ENCODE peak calls at places on chromosome 6, in six cellular contexts. One of them, this sample, is unnamed.

GRCh38 chr6:14283600-14284235 is 166.1 kb downstream of the CD83 start:
- DNase-seq in endothelial cell: no peak
- DNase-seq in nephron progenitor cell: no peak
- DNase-seq in GM12865: no peak
- DNase-seq in mammary epithelial cell: no peak
- DNase-seq in choroid plexus epithelial cell: no peak
- DNase-seq in this sample: no peak

GRCh38 chr6:125670586-125670985 is 78.8 kb upstream of the HEY2 start:
- DNase-seq in endothelial cell: peak; percentile 31
- DNase-seq in nephron progenitor cell: no peak
- DNase-seq in GM12865: no peak
- DNase-seq in mammary epithelial cell: no peak
- DNase-seq in choroid plexus epithelial cell: peak; percentile 11
- DNase-seq in this sample: peak; percentile 71

GRCh38 chr6:40998661-40999060 is 40.4 kb downstream of the UNC5CL start:
- DNase-seq in endothelial cell: no peak
- DNase-seq in nephron progenitor cell: no peak
- DNase-seq in GM12865: no peak
- DNase-seq in mammary epithelial cell: no peak
- DNase-seq in choroid plexus epithelial cell: no peak
- DNase-seq in this sample: no peak

GRCh38 chr6:93418448-93419303 is 683 bp downstream of the EPHA7 start:
- DNase-seq in endothelial cell: peak; percentile 67
- DNase-seq in nephron progenitor cell: peak; percentile 79
- DNase-seq in GM12865: no peak
- DNase-seq in mammary epithelial cell: no peak
- DNase-seq in choroid plexus epithelial cell: peak; percentile 34
- DNase-seq in this sample: peak; percentile 15

GRCh38 chr6:13536796-13537526 is 37.4 kb upstream of the SIRT5 start:
- DNase-seq in endothelial cell: no peak
- DNase-seq in nephron progenitor cell: no peak
- DNase-seq in GM12865: no peak
- DNase-seq in mammary epithelial cell: no peak
- DNase-seq in choroid plexus epithelial cell: no peak
- DNase-seq in this sample: no peak

GRCh38 chr6:106560966-106561740 is 68.1 kb downstream of the RTN4IP1 start:
- DNase-seq in endothelial cell: no peak
- DNase-seq in nephron progenitor cell: no peak
- DNase-seq in GM12865: no peak
- DNase-seq in mammary epithelial cell: peak; percentile 60
- DNase-seq in choroid plexus epithelial cell: peak; percentile 79
- DNase-seq in this sample: peak; percentile 78

GRCh38 chr6:79947191-79948173 is at the start of gene ELOVL4:
- DNase-seq in endothelial cell: peak; percentile 67
- DNase-seq in nephron progenitor cell: peak; percentile 81
- DNase-seq in GM12865: peak; percentile 37
- DNase-seq in mammary epithelial cell: peak; percentile 92
- DNase-seq in choroid plexus epithelial cell: peak; percentile 78
- DNase-seq in this sample: peak; percentile 76

GRCh38 chr6:148358196-148358785 is 15.7 kb downstream of the SASH1 start:
- DNase-seq in endothelial cell: no peak
- DNase-seq in nephron progenitor cell: no peak
- DNase-seq in GM12865: no peak
- DNase-seq in mammary epithelial cell: no peak
- DNase-seq in choroid plexus epithelial cell: peak; percentile 63
- DNase-seq in this sample: no peak

GRCh38 chr6:147782302-147782701 is 273.8 kb downstream of the SAMD5 start:
- DNase-seq in endothelial cell: no peak
- DNase-seq in nephron progenitor cell: no peak
- DNase-seq in GM12865: no peak
- DNase-seq in mammary epithelial cell: no peak
- DNase-seq in choroid plexus epithelial cell: peak; percentile 38
- DNase-seq in this sample: peak; percentile 46

GRCh38 chr6:131765853-131766135 is 42.0 kb upstream of the ENPP1 start:
- DNase-seq in endothelial cell: no peak
- DNase-seq in nephron progenitor cell: no peak
- DNase-seq in GM12865: no peak
- DNase-seq in mammary epithelial cell: no peak
- DNase-seq in choroid plexus epithelial cell: no peak
- DNase-seq in this sample: no peak

GRCh38 chr6:24574809-24575208 is 71.2 kb downstream of the KIAA0319 start:
- DNase-seq in endothelial cell: no peak
- DNase-seq in nephron progenitor cell: no peak
- DNase-seq in GM12865: peak; percentile 52
- DNase-seq in mammary epithelial cell: peak; percentile 34
- DNase-seq in choroid plexus epithelial cell: peak; percentile 4
- DNase-seq in this sample: peak; percentile 39

GRCh38 chr6:136969433-136969832 is 47.3 kb downstream of the SLC35D3 start:
- DNase-seq in endothelial cell: no peak
- DNase-seq in nephron progenitor cell: no peak
- DNase-seq in GM12865: no peak
- DNase-seq in mammary epithelial cell: peak; percentile 43
- DNase-seq in choroid plexus epithelial cell: no peak
- DNase-seq in this sample: peak; percentile 83

GRCh38 chr6:110495949-110496348 is 19.5 kb upstream of the SLC22A16 start:
- DNase-seq in endothelial cell: no peak
- DNase-seq in nephron progenitor cell: no peak
- DNase-seq in GM12865: no peak
- DNase-seq in mammary epithelial cell: no peak
- DNase-seq in choroid plexus epithelial cell: no peak
- DNase-seq in this sample: no peak

GRCh38 chr6:56850618-56851017 is 104.3 kb upstream of the BEND6 start:
- DNase-seq in endothelial cell: no peak
- DNase-seq in nephron progenitor cell: no peak
- DNase-seq in GM12865: no peak
- DNase-seq in mammary epithelial cell: peak; percentile 8
- DNase-seq in choroid plexus epithelial cell: no peak
- DNase-seq in this sample: no peak

GRCh38 chr6:71031912-71032311 is 75.1 kb upstream of the B3GAT2 start:
- DNase-seq in endothelial cell: no peak
- DNase-seq in nephron progenitor cell: no peak
- DNase-seq in GM12865: no peak
- DNase-seq in mammary epithelial cell: no peak
- DNase-seq in choroid plexus epithelial cell: peak; percentile 64
- DNase-seq in this sample: no peak

GRCh38 chr6:153028963-153029362 is 26.5 kb upstream of the MTRF1L start:
- DNase-seq in endothelial cell: no peak
- DNase-seq in nephron progenitor cell: no peak
- DNase-seq in GM12865: no peak
- DNase-seq in mammary epithelial cell: no peak
- DNase-seq in choroid plexus epithelial cell: no peak
- DNase-seq in this sample: no peak

GRCh38 chr6:153028261-153028660 is 25.8 kb upstream of the MTRF1L start:
- DNase-seq in endothelial cell: no peak
- DNase-seq in nephron progenitor cell: no peak
- DNase-seq in GM12865: no peak
- DNase-seq in mammary epithelial cell: no peak
- DNase-seq in choroid plexus epithelial cell: no peak
- DNase-seq in this sample: no peak

GRCh38 chr6:153031335-153031955 is 28.9 kb upstream of the MTRF1L start:
- DNase-seq in endothelial cell: no peak
- DNase-seq in nephron progenitor cell: no peak
- DNase-seq in GM12865: no peak
- DNase-seq in mammary epithelial cell: peak; percentile 62
- DNase-seq in choroid plexus epithelial cell: peak; percentile 34
- DNase-seq in this sample: peak; percentile 96

GRCh38 chr6:153034139-153034538 is 31.6 kb upstream of the MTRF1L start:
- DNase-seq in endothelial cell: no peak
- DNase-seq in nephron progenitor cell: no peak
- DNase-seq in GM12865: no peak
- DNase-seq in mammary epithelial cell: no peak
- DNase-seq in choroid plexus epithelial cell: no peak
- DNase-seq in this sample: no peak

DNA sequence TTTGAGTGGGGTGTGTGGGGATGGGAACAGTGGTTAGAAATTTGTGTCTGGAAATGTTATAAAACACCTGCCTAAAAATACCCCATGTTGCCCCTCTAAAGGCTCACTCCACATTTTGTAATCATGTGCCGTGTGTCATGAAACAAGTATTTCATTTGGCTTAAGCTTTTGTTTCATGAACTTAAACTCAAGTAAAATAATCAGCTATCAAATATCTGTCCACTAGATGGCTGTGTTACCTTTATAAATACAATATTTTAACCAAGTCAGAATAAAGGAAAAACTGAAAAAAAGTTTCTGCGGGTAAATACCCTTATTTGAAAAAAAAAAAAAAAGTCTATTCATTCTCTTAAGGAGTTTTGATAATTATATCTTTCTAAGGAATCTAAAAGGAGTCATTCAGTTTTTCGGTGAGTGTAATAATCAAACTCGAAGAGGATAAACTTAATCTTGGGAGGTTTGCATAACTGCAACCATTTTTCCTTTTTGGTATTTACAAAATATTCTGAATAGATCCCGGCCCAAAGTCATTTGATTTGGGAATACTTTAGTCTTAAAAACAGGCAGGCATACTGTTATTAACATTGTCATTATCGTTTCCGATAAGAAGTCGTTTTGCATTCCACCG is 29.9 kb upstream of the MTRF1L start:
- DNase-seq in endothelial cell: no peak
- DNase-seq in nephron progenitor cell: no peak
- DNase-seq in GM12865: peak; percentile 18
- DNase-seq in mammary epithelial cell: peak; percentile 19
- DNase-seq in choroid plexus epithelial cell: peak; percentile 86
- DNase-seq in this sample: peak; percentile 76
- TF ChIP-seq CTCF in endothelial cell: no peak
- TF ChIP-seq CTCF in nephron progenitor cell: peak; percentile 38
- TF ChIP-seq CTCF in GM12865: no peak
- TF ChIP-seq CTCF in mammary epithelial cell: peak; percentile 40
- TF ChIP-seq CTCF in choroid plexus epithelial cell: peak; percentile 40
- TF ChIP-seq CTCF in this sample: no peak

GRCh38 chr6:18016133-18016532 is 28.7 kb upstream of the KIF13A start:
- DNase-seq in endothelial cell: no peak
- DNase-seq in nephron progenitor cell: no peak
- DNase-seq in GM12865: no peak
- DNase-seq in mammary epithelial cell: peak; percentile 89
- DNase-seq in choroid plexus epithelial cell: no peak
- DNase-seq in this sample: peak; percentile 97
- TF ChIP-seq CTCF in endothelial cell: no peak
- TF ChIP-seq CTCF in nephron progenitor cell: no peak
- TF ChIP-seq CTCF in GM12865: no peak
- TF ChIP-seq CTCF in mammary epithelial cell: no peak
- TF ChIP-seq CTCF in choroid plexus epithelial cell: no peak
- TF ChIP-seq CTCF in this sample: no peak

GRCh38 chr6:49579649-49580048 is 29.2 kb downstream of the C6orf141 start:
- DNase-seq in endothelial cell: no peak
- DNase-seq in nephron progenitor cell: no peak
- DNase-seq in GM12865: no peak
- DNase-seq in mammary epithelial cell: no peak
- DNase-seq in choroid plexus epithelial cell: no peak
- DNase-seq in this sample: no peak
- TF ChIP-seq CTCF in endothelial cell: no peak
- TF ChIP-seq CTCF in nephron progenitor cell: no peak
- TF ChIP-seq CTCF in GM12865: no peak
- TF ChIP-seq CTCF in mammary epithelial cell: no peak
- TF ChIP-seq CTCF in choroid plexus epithelial cell: no peak
- TF ChIP-seq CTCF in this sample: no peak

GRCh38 chr6:116115781-116116180 is 10.2 kb downstream of the COL10A1 start:
- DNase-seq in endothelial cell: no peak
- DNase-seq in nephron progenitor cell: no peak
- DNase-seq in GM12865: no peak
- DNase-seq in mammary epithelial cell: no peak
- DNase-seq in choroid plexus epithelial cell: peak; percentile 45
- DNase-seq in this sample: no peak
- TF ChIP-seq CTCF in endothelial cell: peak; percentile 69
- TF ChIP-seq CTCF in nephron progenitor cell: peak; percentile 26
- TF ChIP-seq CTCF in GM12865: no peak
- TF ChIP-seq CTCF in mammary epithelial cell: peak; percentile 15
- TF ChIP-seq CTCF in choroid plexus epithelial cell: peak; percentile 45
- TF ChIP-seq CTCF in this sample: no peak